ENCODE peak calls at places on chromosomes 12 and 14, in six cellular contexts. V is memory B cell, J is B cell, P is SIG-M5, S is brain microvascular endothelial cell, I is fibroblast of the aortic adventitia. L is an unnamed sample.

GRCh38 chr14:65222434-65222833 is 120.1 kb upstream of the MAX start:
- DNase-seq in P (no peak), V (no peak), J (no peak), I (peak; percentile 83), S (peak; percentile 59), L (peak; percentile 80)

GRCh38 chr12:13817131-13817530 is 164.3 kb downstream of the GRIN2B start:
- DNase-seq in P (no peak), V (no peak), J (no peak), S (no peak), I (no peak), L (no peak)

GRCh38 chr12:6280672-6281071 is 29.8 kb upstream of the PLEKHG6 start:
- DNase-seq in V (no peak), J (no peak), P (no peak), I (no peak), S (no peak), L (no peak)

GRCh38 chr12:70418101-70418500 is 52.0 kb downstream of the KCNMB4 start:
- DNase-seq in V (no peak), J (no peak), S (no peak), P (no peak), I (no peak), L (peak; percentile 13)

GRCh38 chr14:35362911-35363374 is 41.6 kb downstream of the NFKBIA start:
- DNase-seq in I (no peak), J (no peak), V (no peak), S (peak; percentile 58), P (no peak), L (no peak)

GRCh38 chr12:104411826-104412626 is 44.7 kb upstream of the CHST11 start:
- DNase-seq in I (no peak), S (peak; percentile 35), P (no peak), V (no peak), J (no peak), L (peak; percentile 37)

GRCh38 chr14:51240804-51241380 is 845 bp downstream of the TMX1 start:
- DNase-seq in J (no peak), S (no peak), P (no peak), V (no peak), I (no peak), L (no peak)

GRCh38 chr12:60421741-60422140 is 825.9 kb downstream of the SLC16A7 start:
- DNase-seq in P (no peak), S (peak; percentile 14), J (no peak), I (no peak), V (no peak), L (no peak)

GRCh38 chr14:59188461-59189280 is at the start of gene DAAM1:
- DNase-seq in V (peak; percentile 92), J (peak; percentile 98), I (peak; percentile 97), P (peak; percentile 85), S (peak; percentile 99), L (peak; percentile 100)

GRCh38 chr12:53241623-53242412 is 9.8 kb upstream of the RARG start:
- DNase-seq in P (no peak), S (no peak), V (no peak), J (no peak), I (no peak), L (no peak)

GRCh38 chr14:85534914-85535313 is 5.0 kb downstream of the FLRT2 start:
- DNase-seq in P (no peak), V (no peak), S (no peak), J (no peak), I (no peak), L (no peak)

GRCh38 chr14:58711382-58711781 is 73.6 kb downstream of the DACT1 start:
- DNase-seq in J (no peak), V (no peak), P (no peak), S (no peak), I (no peak), L (no peak)

GRCh38 chr12:94147991-94148840 is at the start of gene PLXNC1:
- DNase-seq in P (no peak), S (no peak), V (peak; percentile 72), J (peak; percentile 68), I (peak; percentile 35), L (peak; percentile 48)

GRCh38 chr12:109573914-109574244 is 285 bp downstream of the MVK start:
- DNase-seq in S (no peak), I (no peak), J (no peak), P (no peak), V (no peak), L (no peak)

GRCh38 chr12:52146822-52147366 is 44.9 kb downstream of the KRT80 start:
- DNase-seq in S (no peak), J (no peak), P (no peak), I (no peak), V (no peak), L (no peak)

GRCh38 chr12:123483602-123484273 is 25.8 kb downstream of the SNRNP35 start:
- DNase-seq in P (no peak), I (no peak), V (no peak), S (no peak), J (no peak), L (no peak)